ENCODE peak calls at places on chromosomes 2 and 18, in four cellular contexts. T, M, Q and W are unnamed samples.

GRCh38 chr2:10073706-10074105 is 6.5 kb downstream of the CYS1 start:
- DNase-seq in T (no peak), M (no peak), Q (no peak), W (no peak)

GRCh38 chr2:168445960-168446359 is 10.1 kb upstream of the CERS6 start:
- DNase-seq in T (no peak), M (no peak), Q (no peak), W (no peak)

GRCh38 chr2:162202203-162202602 is 41.0 kb downstream of the FAP start:
- DNase-seq in T (no peak), M (no peak), Q (no peak), W (no peak)

GRCh38 chr2:226450141-226450540 is 349.5 kb downstream of the IRS1 start:
- DNase-seq in T (no peak), M (no peak), Q (no peak), W (no peak)

GRCh38 chr2:209208211-209208610 is 215.6 kb upstream of the MAP2 start:
- DNase-seq in T (peak; percentile 44), M (peak; percentile 9), Q (peak; percentile 32), W (no peak)

GRCh38 chr18:6759579-6759978 is 30.1 kb downstream of the ARHGAP28 start:
- DNase-seq in T (no peak), M (no peak), Q (no peak), W (no peak)

GRCh38 chr18:58847383-58848071 is 17.1 kb upstream of the ZNF532 start:
- DNase-seq in T (no peak), M (no peak), Q (no peak), W (no peak)

GRCh38 chr2:18406219-18406618 is 154.2 kb downstream of the RDH14 start:
- DNase-seq in T (no peak), M (no peak), Q (no peak), W (no peak)

GRCh38 chr2:191041418-191042161 is 27.6 kb upstream of the STAT1 start:
- DNase-seq in T (peak; percentile 57), M (no peak), Q (peak; percentile 86), W (no peak)

GRCh38 chr2:111711270-111711669 is 172.7 kb downstream of the ANAPC1 start:
- DNase-seq in T (no peak), M (no peak), Q (no peak), W (no peak)

GRCh38 chr2:119359774-119360173 is 6.9 kb downstream of the C2orf76 start:
- DNase-seq in T (no peak), M (no peak), Q (no peak), W (no peak)

GRCh38 chr2:199704358-199705238 is 146.4 kb downstream of the FTCDNL1 start:
- DNase-seq in T (peak; percentile 41), M (peak; percentile 68), Q (peak; percentile 53), W (no peak)

GRCh38 chr2:38277245-38278119 is 99.6 kb downstream of the ATL2 start:
- DNase-seq in T (no peak), M (no peak), Q (peak; percentile 68), W (no peak)

GRCh38 chr18:10875836-10876235 is 273.5 kb downstream of the PIEZO2 start:
- DNase-seq in T (no peak), M (no peak), Q (peak; percentile 23), W (no peak)

GRCh38 chr2:66665124-66665984 is 230.4 kb downstream of the MEIS1 start:
- DNase-seq in T (no peak), M (no peak), Q (no peak), W (no peak)

GRCh38 chr2:178277741-178278197 is 83.5 kb downstream of the OSBPL6 start:
- DNase-seq in T (peak; percentile 75), M (peak; percentile 61), Q (peak; percentile 86), W (no peak)

GRCh38 chr18:27004056-27004829 is 138.7 kb upstream of the AQP4 start:
- DNase-seq in T (no peak), M (no peak), Q (no peak), W (no peak)

GRCh38 chr2:96962567-96963203 is 23.7 kb downstream of the FAM178B start:
- DNase-seq in T (no peak), M (no peak), Q (no peak), W (no peak)

GRCh38 chr2:235883675-235884074 is 284.5 kb downstream of the GBX2 start:
- DNase-seq in T (no peak), M (no peak), Q (no peak), W (no peak)

GRCh38 chr2:198916548-198916947 is 541.2 kb downstream of the SATB2 start:
- DNase-seq in T (no peak), M (no peak), Q (no peak), W (no peak)

GRCh38 chr2:14872779-14873325 is 240.3 kb downstream of the LRATD1 start:
- DNase-seq in T (no peak), M (no peak), Q (no peak), W (no peak)

GRCh38 chr18:67373636-67374035 is 142.9 kb downstream of the DSEL start:
- DNase-seq in T (no peak), M (no peak), Q (no peak), W (no peak)

DNA sequence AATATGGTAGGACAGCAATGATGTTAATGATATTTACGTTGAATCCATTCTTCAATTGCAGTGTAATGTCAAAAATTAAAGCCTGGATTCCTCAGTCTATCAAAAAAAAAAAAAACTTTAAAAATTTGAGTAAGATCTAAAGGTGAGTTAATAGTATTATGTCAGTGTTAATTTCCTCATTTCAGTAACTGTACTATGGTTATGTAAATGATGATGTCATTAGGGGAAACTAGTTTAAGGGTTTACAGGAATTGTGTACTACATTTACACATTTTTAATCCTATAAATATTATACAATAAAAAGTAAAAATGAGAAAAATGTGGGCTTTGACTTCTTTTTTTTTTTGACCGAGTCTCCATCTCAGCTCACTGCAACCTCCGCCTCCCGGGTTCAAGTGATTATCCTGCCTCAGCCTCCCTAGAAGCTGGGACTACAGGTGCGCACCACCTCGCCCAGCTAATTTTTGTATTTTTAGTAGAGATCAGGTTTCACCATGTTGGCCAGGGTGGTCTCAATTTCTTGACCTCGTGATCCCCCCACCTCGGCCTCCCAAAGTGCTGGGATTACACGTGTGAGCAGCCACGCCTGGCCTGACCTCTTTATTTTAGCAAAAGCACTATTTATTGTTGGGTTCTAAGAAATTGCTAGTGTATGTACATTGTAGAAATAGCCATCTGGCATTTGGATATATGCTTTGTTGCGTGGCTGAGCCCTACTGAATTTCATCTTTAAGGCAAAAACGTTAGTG is 106.5 kb downstream of the XIRP2 start:
- DNase-seq in T (no peak), M (no peak), Q (no peak), W (no peak)
- TF ChIP-seq TARDBP in T (no peak), M (no peak), Q (no peak), W (no peak)

GRCh38 chr2:134460583-134460998 is 206.7 kb downstream of the MGAT5 start:
- DNase-seq in T (peak; percentile 56), M (peak; percentile 70), Q (peak; percentile 76), W (no peak)
- TF ChIP-seq TARDBP in T (no peak), M (no peak), Q (no peak), W (no peak)

GRCh38 chr2:189829092-189829843 is 45.0 kb downstream of the PMS1 start:
- DNase-seq in T (no peak), M (no peak), Q (no peak), W (no peak)
- TF ChIP-seq TARDBP in T (no peak), M (no peak), Q (no peak), W (no peak)

GRCh38 chr2:128596453-128597430 is 278.1 kb upstream of the HS6ST1 start:
- DNase-seq in T (no peak), M (no peak), Q (no peak), W (no peak)
- TF ChIP-seq TARDBP in T (no peak), M (no peak), Q (no peak), W (no peak)

DNA sequence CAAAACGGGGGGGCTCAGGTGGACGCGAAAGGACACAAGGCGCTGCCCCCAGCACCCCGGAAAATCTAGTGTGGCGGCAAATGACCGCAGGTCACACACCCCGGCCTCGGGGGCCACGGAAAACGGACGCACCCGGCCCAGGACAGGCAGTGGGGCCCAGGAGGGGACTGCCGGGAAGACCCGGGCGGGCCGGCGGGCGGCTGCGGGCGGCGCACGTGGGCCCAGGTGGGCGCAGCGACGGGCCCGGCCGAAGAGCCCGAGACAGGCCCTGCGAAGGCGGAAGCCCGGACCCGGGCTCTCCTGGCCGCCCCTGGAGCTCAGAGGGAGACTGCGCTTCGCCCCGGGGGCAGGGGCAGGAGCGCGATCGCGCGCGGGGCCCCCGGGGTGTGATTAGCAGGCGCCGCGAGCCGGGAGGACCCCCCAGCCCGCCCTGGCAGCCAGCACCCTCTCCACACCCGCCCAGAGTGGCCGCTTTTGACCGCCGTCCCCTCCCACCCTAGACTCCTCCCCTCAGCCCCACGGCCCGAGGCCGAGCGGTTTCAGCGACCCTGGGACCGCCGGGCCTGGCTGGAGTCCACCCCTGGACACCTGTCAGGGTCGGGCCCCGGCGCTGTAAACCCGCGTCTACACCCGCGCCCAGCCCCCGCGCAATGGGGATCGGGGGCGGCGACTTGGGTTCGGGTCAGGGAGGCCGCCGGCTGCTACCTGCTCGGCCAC is 773 bp downstream of the MBP start:
- DNase-seq in T (no peak), M (peak; percentile 9), Q (no peak), W (no peak)
- TF ChIP-seq TARDBP in T (no peak), M (no peak), Q (peak; percentile 18), W (no peak)

GRCh38 chr2:120470717-120471060 is 124.8 kb downstream of the INHBB start:
- DNase-seq in T (no peak), M (no peak), Q (no peak), W (no peak)

GRCh38 chr2:120472891-120473309 is 127.0 kb downstream of the INHBB start:
- DNase-seq in T (no peak), M (no peak), Q (no peak), W (no peak)

GRCh38 chr2:120473522-120474271 is 127.8 kb downstream of the INHBB start:
- DNase-seq in T (no peak), M (no peak), Q (peak; percentile 61), W (no peak)

GRCh38 chr2:120471166-120471565 is 125.2 kb downstream of the INHBB start:
- DNase-seq in T (no peak), M (no peak), Q (no peak), W (no peak)

DNA sequence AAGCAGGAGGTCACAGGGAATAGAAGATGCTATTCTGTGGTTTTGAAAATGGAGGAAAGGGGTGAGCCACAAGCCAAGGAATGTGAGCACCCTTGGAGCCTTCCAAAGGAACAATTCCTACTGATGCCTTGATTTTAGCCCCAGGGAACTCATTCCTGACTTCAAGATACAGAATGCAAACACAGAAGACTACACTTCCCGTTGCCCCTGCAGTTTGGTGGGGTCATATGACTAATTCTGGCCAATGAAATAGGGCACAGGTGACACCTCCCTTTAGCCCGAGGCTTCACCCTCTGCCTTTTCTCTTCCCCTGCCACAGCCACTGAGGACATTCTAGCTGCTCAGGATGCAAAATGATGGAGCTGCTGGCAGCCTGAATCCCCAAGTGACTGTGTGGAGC is 126.1 kb downstream of the INHBB start:
- DNase-seq in T (no peak), M (no peak), Q (no peak), W (no peak)
- TF ChIP-seq TARDBP in T (no peak), M (no peak), Q (no peak), W (no peak)

DNA sequence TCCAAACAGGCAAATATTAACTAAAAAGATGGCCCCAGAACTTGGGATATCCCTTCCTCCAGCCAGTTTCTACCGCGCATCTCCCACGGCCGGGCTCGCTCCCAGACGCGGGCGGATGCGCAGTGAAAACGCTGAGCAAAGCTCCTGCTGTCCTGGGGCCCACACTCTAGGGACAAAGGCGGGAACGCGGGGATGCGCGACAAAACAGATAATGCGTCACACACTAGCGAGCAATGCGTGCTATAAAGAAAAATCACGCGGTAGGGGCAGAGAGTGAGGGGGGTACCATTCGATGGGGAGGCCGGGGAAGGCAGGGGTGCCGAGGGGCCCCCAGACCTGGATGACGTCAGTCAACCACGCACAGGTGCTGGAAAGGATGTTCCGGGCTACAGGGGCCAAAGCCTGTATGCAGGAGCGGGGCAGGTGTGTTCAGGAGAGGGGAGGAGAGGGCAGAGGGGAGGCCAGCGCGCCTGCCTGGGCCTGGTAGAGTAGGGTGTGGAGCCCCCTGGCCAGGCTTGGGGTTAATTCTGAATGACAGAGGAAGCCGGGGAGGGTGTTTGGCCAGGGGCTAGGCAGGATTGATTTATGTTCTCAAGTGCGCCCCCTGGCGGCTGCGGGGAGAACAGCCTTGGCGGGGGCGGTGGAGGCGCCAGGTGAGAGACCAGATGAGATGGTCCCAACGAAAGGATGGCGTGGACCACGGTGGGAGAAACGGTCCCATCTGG is 14.9 kb upstream of the ITM2C start:
- DNase-seq in T (peak; percentile 70), M (no peak), Q (peak; percentile 40), W (no peak)
- TF ChIP-seq TARDBP in T (no peak), M (no peak), Q (no peak), W (no peak)